ENCODE peak calls at places on chromosomes 12 and 14, in four cellular contexts. Y is MM.1S, B is RWPE1, V is breast epithelium. K is an unnamed sample.

GRCh38 chr12:31715283-31715825 is 13.5 kb downstream of the AMN1 start:
- DNase-seq in B (no peak), V (no peak), Y (no peak), K (no peak)

GRCh38 chr12:90575995-90576394 is 379.0 kb downstream of the CCER1 start:
- DNase-seq in V (no peak), Y (no peak), B (no peak), K (no peak)

GRCh38 chr14:92780444-92780843 is 13.7 kb upstream of the GOLGA5 start:
- DNase-seq in V (no peak), B (no peak), Y (no peak), K (no peak)

GRCh38 chr12:122437656-122438121 is 15.2 kb upstream of the CLIP1 start:
- DNase-seq in Y (no peak), B (peak), V (peak), K (no peak)

GRCh38 chr12:63319936-63320633 is 169.1 kb upstream of the AVPR1A start:
- DNase-seq in B (peak), Y (no peak), V (no peak), K (no peak)

GRCh38 chr14:85319998-85320397 is 209.9 kb upstream of the FLRT2 start:
- DNase-seq in V (no peak), B (peak), Y (no peak), K (no peak)

GRCh38 chr12:31922341-31923062 is 36.7 kb upstream of the RESF1 start:
- DNase-seq in V (no peak), Y (no peak), B (peak), K (no peak)

GRCh38 chr14:100784523-100785337 is 41.2 kb upstream of the MEG3 start:
- DNase-seq in B (no peak), Y (no peak), V (no peak), K (no peak)

GRCh38 chr12:57395121-57395520 is 35.7 kb downstream of the R3HDM2 start:
- DNase-seq in B (no peak), V (no peak), Y (no peak), K (no peak)

GRCh38 chr12:113130457-113131135 is 5.0 kb downstream of the RASAL1 start:
- DNase-seq in Y (no peak), B (no peak), V (no peak), K (no peak)

GRCh38 chr14:74945261-74945851 is 10.0 kb downstream of the PGF start:
- DNase-seq in Y (peak), B (no peak), V (no peak), K (no peak)

GRCh38 chr14:22653012-22653621 is 9.0 kb upstream of the OR6J1 start:
- DNase-seq in V (peak), B (peak), Y (peak), K (peak)

GRCh38 chr12:65784616-65785015 is 39.7 kb upstream of the HMGA2 start:
- DNase-seq in B (no peak), V (no peak), Y (no peak), K (no peak)

GRCh38 chr12:103269962-103270361 is 225.8 kb downstream of the C12orf42 start:
- DNase-seq in B (no peak), Y (no peak), V (no peak), K (no peak)

GRCh38 chr12:44873898-44874297 is 2.2 kb downstream of the NELL2 start:
- DNase-seq in B (no peak), Y (peak), V (no peak), K (no peak)

GRCh38 chr14:38212996-38213395 is 5.3 kb downstream of the SSTR1 start:
- DNase-seq in B (no peak), Y (no peak), V (no peak), K (no peak)

GRCh38 chr14:38209572-38210159 is 2.0 kb downstream of the SSTR1 start:
- DNase-seq in Y (no peak), B (no peak), V (no peak), K (no peak)

GRCh38 chr14:38210168-38210567 is 2.5 kb downstream of the SSTR1 start:
- DNase-seq in Y (no peak), V (no peak), B (peak), K (no peak)

GRCh38 chr14:38210587-38211257 is 3.0 kb downstream of the SSTR1 start:
- DNase-seq in Y (no peak), V (no peak), B (no peak), K (no peak)

DNA sequence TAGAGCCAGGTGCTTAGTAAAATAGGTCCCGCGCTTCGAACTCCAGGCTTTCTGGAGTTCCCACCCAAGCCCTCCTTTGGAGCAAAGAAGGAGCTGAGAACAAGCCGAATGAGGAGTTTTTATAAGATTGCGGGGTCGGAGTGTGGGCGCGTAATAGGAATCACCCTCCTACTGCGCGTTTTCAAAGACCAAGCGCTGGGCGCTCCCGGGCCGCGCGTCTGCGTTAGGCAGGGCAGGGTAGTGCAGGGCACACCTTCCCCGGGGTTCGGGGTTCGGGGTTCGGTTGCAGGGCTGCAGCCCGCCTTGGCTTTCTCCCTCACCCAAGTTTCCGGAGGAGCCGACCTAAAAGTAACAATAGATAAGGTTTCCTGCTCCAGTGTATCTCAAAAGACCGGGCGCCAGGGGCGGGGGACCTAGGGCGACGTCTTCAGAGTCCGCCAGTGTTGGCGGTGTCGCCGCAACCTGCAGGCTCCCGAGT is 3.6 kb downstream of the SSTR1 start:
- DNase-seq in B (no peak), V (no peak), Y (no peak), K (no peak)
- H3K27ac ChIP-seq in B (no peak), V (no peak), Y (no peak), K (no peak)

DNA sequence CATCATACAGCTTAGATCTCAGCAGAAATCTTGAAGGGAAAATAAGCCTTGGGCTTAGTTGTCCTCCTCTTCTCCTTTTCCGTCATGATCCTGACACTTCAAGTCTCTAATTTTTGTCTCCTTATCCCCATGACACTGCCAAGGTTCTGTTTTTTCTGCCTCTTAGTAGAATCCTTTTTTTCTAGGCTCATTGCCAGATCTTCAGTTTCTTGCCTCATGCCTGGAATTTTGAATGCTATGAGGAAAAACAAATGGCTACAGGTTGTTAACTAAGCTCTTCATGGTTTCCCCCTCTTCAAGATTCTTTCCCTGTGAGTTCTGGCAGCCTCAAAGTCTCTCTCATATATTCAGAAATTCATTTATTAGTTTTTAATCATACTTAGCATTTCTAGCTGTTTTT is 450.5 kb downstream of the LRFN5 start:
- DNase-seq in Y (no peak), B (no peak), V (no peak), K (no peak)
- H3K27ac ChIP-seq in Y (no peak), B (no peak), V (no peak), K (no peak)

GRCh38 chr12:128867466-128867865 is 14.2 kb downstream of the GLT1D1 start:
- DNase-seq in V (no peak), B (no peak), Y (no peak), K (no peak)
- H3K27ac ChIP-seq in V (no peak), B (no peak), Y (no peak), K (no peak)

GRCh38 chr12:108649126-108649525 is 15.4 kb upstream of the SELPLG start:
- DNase-seq in Y (no peak), B (no peak), V (no peak), K (no peak)
- H3K27ac ChIP-seq in Y (no peak), B (no peak), V (peak), K (no peak)